ENCODE peak calls at places on chromosomes 6 and 20, in four cellular contexts. One of them, this sample, is unnamed.

GRCh38 chr6:44806656-44807055 is 419.1 kb downstream of the CDC5L start:
- DNase-seq in H1: no peak
- DNase-seq in WTC11: no peak
- DNase-seq in K562: no peak
- DNase-seq in this sample: no peak

GRCh38 chr6:6826961-6827360 is 238.4 kb downstream of the LY86 start:
- DNase-seq in K562: no peak
- DNase-seq in WTC11: no peak
- DNase-seq in H1: no peak
- DNase-seq in this sample: no peak

GRCh38 chr20:44646023-44646640 is 5.4 kb downstream of the ADA start:
- DNase-seq in K562: no peak
- DNase-seq in H1: no peak
- DNase-seq in WTC11: no peak
- DNase-seq in this sample: no peak

GRCh38 chr20:32479012-32479411 is 106.1 kb downstream of the NOL4L start:
- DNase-seq in WTC11: peak
- DNase-seq in H1: no peak
- DNase-seq in K562: no peak
- DNase-seq in this sample: no peak

GRCh38 chr6:32457054-32457453 is 17.4 kb downstream of the HLA-DRA start:
- DNase-seq in K562: no peak
- DNase-seq in H1: no peak
- DNase-seq in WTC11: no peak
- DNase-seq in this sample: no peak

GRCh38 chr6:134520181-134521115 is 202.5 kb upstream of the SGK1 start:
- DNase-seq in H1: no peak
- DNase-seq in K562: peak
- DNase-seq in WTC11: no peak
- DNase-seq in this sample: no peak

GRCh38 chr20:3767434-3768341 is at the start of gene ADISSP:
- DNase-seq in WTC11: peak
- DNase-seq in H1: peak
- DNase-seq in K562: peak
- DNase-seq in this sample: peak

GRCh38 chr6:110412258-110412839 is 3.0 kb downstream of the DDO start:
- DNase-seq in H1: no peak
- DNase-seq in WTC11: no peak
- DNase-seq in K562: peak
- DNase-seq in this sample: no peak

GRCh38 chr6:43256670-43257664 is 13.7 kb downstream of the TTBK1 start:
- DNase-seq in H1: no peak
- DNase-seq in K562: no peak
- DNase-seq in WTC11: no peak
- DNase-seq in this sample: no peak

GRCh38 chr20:60136640-60137411 is 178.6 kb downstream of the CDH26 start:
- DNase-seq in WTC11: no peak
- DNase-seq in K562: no peak
- DNase-seq in H1: no peak
- DNase-seq in this sample: no peak

DNA sequence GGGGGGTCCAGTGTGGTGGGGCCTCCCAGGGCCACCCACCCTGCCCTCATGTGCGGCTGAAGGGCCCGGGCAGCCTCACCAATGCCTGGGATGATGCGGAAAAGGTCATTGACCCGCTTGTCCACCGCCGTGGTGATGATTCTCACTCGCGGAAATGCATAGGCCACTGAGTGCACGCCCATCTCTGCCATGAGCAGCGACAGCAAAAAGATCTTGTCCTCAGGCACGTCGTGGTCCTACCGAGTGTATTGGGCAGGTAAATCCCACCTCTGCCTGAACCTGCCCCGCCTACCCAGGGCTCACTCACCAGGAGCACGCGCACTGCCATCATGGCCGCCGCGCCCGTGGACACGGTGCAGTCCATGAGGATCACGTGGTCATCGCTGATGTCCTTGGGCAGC is 16.1 kb downstream of the UCKL1 start:
- DNase-seq in K562: no peak
- DNase-seq in WTC11: no peak
- DNase-seq in H1: no peak
- DNase-seq in this sample: no peak
- TF ChIP-seq TEAD4 in K562: no peak
- TF ChIP-seq TEAD4 in WTC11: no peak
- TF ChIP-seq TEAD4 in H1: no peak
- TF ChIP-seq TEAD4 in this sample: no peak

GRCh38 chr20:973785-974194 is 28.3 kb downstream of the RSPO4 start:
- DNase-seq in K562: peak
- DNase-seq in WTC11: peak
- DNase-seq in H1: no peak
- DNase-seq in this sample: peak
- TF ChIP-seq TEAD4 in K562: no peak
- TF ChIP-seq TEAD4 in WTC11: no peak
- TF ChIP-seq TEAD4 in H1: no peak
- TF ChIP-seq TEAD4 in this sample: no peak

GRCh38 chr20:5999783-6000182 is 49.3 kb downstream of the MCM8 start:
- DNase-seq in WTC11: no peak
- DNase-seq in H1: no peak
- DNase-seq in K562: no peak
- DNase-seq in this sample: no peak

GRCh38 chr20:5991623-5992441 is 41.4 kb downstream of the MCM8 start:
- DNase-seq in H1: no peak
- DNase-seq in K562: no peak
- DNase-seq in WTC11: no peak
- DNase-seq in this sample: no peak

GRCh38 chr20:6000851-6001250 is 50.4 kb downstream of the MCM8 start:
- DNase-seq in K562: no peak
- DNase-seq in WTC11: no peak
- DNase-seq in H1: no peak
- DNase-seq in this sample: no peak

GRCh38 chr20:5990946-5991345 is 40.5 kb downstream of the MCM8 start:
- DNase-seq in WTC11: no peak
- DNase-seq in H1: no peak
- DNase-seq in K562: no peak
- DNase-seq in this sample: no peak

DNA sequence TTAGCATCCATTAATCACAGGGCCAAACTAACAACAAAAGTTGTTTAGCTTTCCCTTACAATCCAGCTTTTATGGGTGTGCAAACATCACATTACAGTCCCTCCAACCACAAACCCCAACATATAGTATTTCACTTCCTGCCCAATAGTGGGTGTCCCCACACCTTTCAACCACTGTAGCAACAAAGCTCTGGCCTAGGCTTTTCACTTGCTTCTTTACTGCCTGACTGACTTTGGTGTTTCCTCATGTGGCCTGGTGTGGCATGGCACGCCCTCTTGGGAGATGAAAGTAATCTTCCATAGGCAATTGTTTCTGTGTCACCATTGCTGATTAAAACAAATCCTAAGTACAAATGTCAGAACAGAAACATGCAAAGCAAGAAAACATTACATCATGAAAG is 46.3 kb downstream of the MCM8 start:
- DNase-seq in WTC11: no peak
- DNase-seq in K562: no peak
- DNase-seq in H1: no peak
- DNase-seq in this sample: no peak
- TF ChIP-seq TEAD4 in WTC11: no peak
- TF ChIP-seq TEAD4 in K562: no peak
- TF ChIP-seq TEAD4 in H1: no peak
- TF ChIP-seq TEAD4 in this sample: no peak

DNA sequence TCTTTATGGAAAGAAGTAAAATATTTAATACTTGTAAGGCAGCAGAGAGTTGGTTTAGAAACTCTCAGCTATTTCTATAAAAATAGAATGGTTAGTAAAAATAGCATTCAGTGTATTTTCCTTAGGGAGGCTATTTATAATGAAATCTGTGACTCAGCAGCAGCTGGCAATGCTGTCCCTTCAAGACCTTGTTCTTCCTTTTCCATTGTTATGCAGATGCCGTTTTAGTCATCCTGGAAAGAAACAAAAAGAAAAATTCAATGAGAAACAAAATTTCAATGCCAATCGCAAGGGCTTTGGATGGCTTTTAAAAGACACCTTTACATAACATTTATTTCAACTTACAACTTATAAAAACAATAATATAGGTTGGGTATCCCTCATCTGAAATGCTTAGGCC is 17.5 kb downstream of the MPC1 start:
- DNase-seq in K562: no peak
- DNase-seq in H1: no peak
- DNase-seq in WTC11: no peak
- DNase-seq in this sample: no peak
- TF ChIP-seq TEAD4 in K562: no peak
- TF ChIP-seq TEAD4 in H1: no peak
- TF ChIP-seq TEAD4 in WTC11: no peak
- TF ChIP-seq TEAD4 in this sample: no peak

GRCh38 chr6:21219241-21219640 is 374.3 kb upstream of the SOX4 start:
- DNase-seq in H1: no peak
- DNase-seq in K562: no peak
- DNase-seq in WTC11: no peak
- DNase-seq in this sample: no peak
- TF ChIP-seq TEAD4 in H1: no peak
- TF ChIP-seq TEAD4 in K562: no peak
- TF ChIP-seq TEAD4 in WTC11: no peak
- TF ChIP-seq TEAD4 in this sample: no peak

GRCh38 chr20:15930324-15931305 is 642.6 kb downstream of the KIF16B start:
- DNase-seq in WTC11: no peak
- DNase-seq in H1: no peak
- DNase-seq in K562: no peak
- DNase-seq in this sample: peak
- TF ChIP-seq TEAD4 in WTC11: no peak
- TF ChIP-seq TEAD4 in H1: no peak
- TF ChIP-seq TEAD4 in K562: no peak
- TF ChIP-seq TEAD4 in this sample: no peak